ENCODE peak calls at places on chromosomes 2 and 18, in nine cellular contexts. B is NCI-H2081; P is kidney tubule cell; D is NCI-H774; C is stimulated activated naive CD4-positive, alpha-beta T cell; L is AG04450; T is EH; W is memory B cell; S is astrocyte of the hippocampus. K is an unnamed sample.

GRCh38 chr2:134791606-134792005 is 46.8 kb upstream of the ACMSD start:
- DNase-seq in B (no peak), P (no peak), D (no peak), C (no peak), L (no peak), T (no peak), W (no peak), S (peak), K (no peak)

GRCh38 chr18:46686186-46686585 is 29.2 kb upstream of the LOXHD1 start:
- DNase-seq in B (no peak), P (no peak), D (no peak), C (no peak), L (no peak), T (no peak), W (no peak), S (no peak), K (no peak)

GRCh38 chr2:74093426-74093825 is 54.3 kb downstream of the BOLA3 start:
- DNase-seq in B (no peak), P (no peak), D (no peak), C (no peak), L (no peak), T (no peak), W (no peak), S (no peak), K (no peak)

GRCh38 chr2:135688002-135688401 is 53.7 kb upstream of the UBXN4 start:
- DNase-seq in B (no peak), P (no peak), D (no peak), C (no peak), L (no peak), T (peak), W (no peak), S (peak), K (no peak)

GRCh38 chr2:100764430-100764829 is 55.5 kb upstream of the NPAS2 start:
- DNase-seq in B (no peak), P (no peak), D (no peak), C (no peak), L (no peak), T (no peak), W (no peak), S (no peak), K (no peak)

GRCh38 chr2:54639609-54640008 is 83.9 kb upstream of the EML6 start:
- DNase-seq in B (no peak), P (peak), D (no peak), C (no peak), L (no peak), T (peak), W (no peak), S (no peak), K (peak)

GRCh38 chr2:120686511-120687168 is 49.0 kb upstream of the GLI2 start:
- DNase-seq in B (no peak), P (no peak), D (no peak), C (no peak), L (no peak), T (no peak), W (no peak), S (no peak), K (no peak)

GRCh38 chr2:117832905-117833613 is 18.6 kb downstream of the DDX18 start:
- DNase-seq in B (no peak), P (peak), D (no peak), C (no peak), L (no peak), T (peak), W (no peak), S (peak), K (peak)

GRCh38 chr18:39173022-39173421 is 1607.4 kb upstream of the CELF4 start:
- DNase-seq in B (peak), P (peak), D (peak), C (no peak), L (no peak), T (no peak), W (no peak), S (peak), K (peak)

GRCh38 chr2:111702119-111702808 is 181.7 kb downstream of the ANAPC1 start:
- DNase-seq in B (peak), P (peak), D (peak), C (no peak), L (no peak), T (peak), W (peak), S (peak), K (peak)